ENCODE peak calls at places on chromosome 21, in seven cellular contexts. S is stomach, V is tibial nerve, H is HCT116, R is body of pancreas, O is heart left ventricle, X is IMR-90. J is an unnamed sample. For H3K4me1, the result is how much of the 10 kb centered on the place peaks cover.

GRCh38 chr21:27134513-27134912 is 167.6 kb upstream of the ADAMTS5 start:
- DNase-seq in V (no peak), X (peak), H (no peak), O (no peak), S (no peak), R (no peak), J (no peak)

GRCh38 chr21:35575280-35575915 is 484.9 kb downstream of the SETD4 start:
- DNase-seq in X (peak), H (no peak), V (no peak), S (no peak), R (no peak), O (no peak), J (no peak)

GRCh38 chr21:14096577-14096976 is 114.2 kb downstream of the LIPI start:
- DNase-seq in R (no peak), V (no peak), X (no peak), H (no peak), O (no peak), S (no peak), J (no peak)

GRCh38 chr21:14482165-14482564 is 64.0 kb downstream of the SAMSN1 start:
- DNase-seq in X (no peak), H (no peak), S (no peak), O (peak), V (no peak), R (no peak), J (no peak)

GRCh38 chr21:20315044-20315443 is 683.2 kb upstream of the NCAM2 start:
- DNase-seq in V (no peak), H (no peak), X (no peak), S (no peak), R (no peak), O (no peak), J (no peak)

GRCh38 chr21:40531016-40531415 is 315.9 kb downstream of the DSCAM start:
- DNase-seq in X (no peak), H (no peak), V (no peak), S (no peak), R (no peak), O (no peak), J (no peak)

GRCh38 chr21:20292280-20292679 is 705.9 kb upstream of the NCAM2 start:
- DNase-seq in R (no peak), S (no peak), H (no peak), V (no peak), X (no peak), O (no peak), J (no peak)

GRCh38 chr21:34580181-34580700 is 34.7 kb downstream of the RCAN1 start:
- DNase-seq in H (no peak), V (no peak), O (peak), X (no peak), S (peak), R (peak), J (no peak)

GRCh38 chr21:27300770-27301169 is 333.9 kb upstream of the ADAMTS5 start:
- DNase-seq in R (no peak), S (no peak), H (no peak), V (no peak), O (no peak), X (peak), J (no peak)

GRCh38 chr21:14072761-14073535 is 137.8 kb downstream of the LIPI start:
- DNase-seq in R (peak), S (no peak), V (no peak), X (no peak), O (no peak), H (no peak), J (no peak)

GRCh38 chr21:42061866-42062542 is 9.1 kb upstream of the UMODL1 start:
- DNase-seq in V (no peak), S (no peak), H (no peak), X (no peak), R (no peak), O (no peak), J (no peak)

GRCh38 chr21:43273708-43274021 is 104.9 kb downstream of the CRYAA start:
- DNase-seq in R (no peak), O (no peak), V (no peak), H (no peak), X (no peak), S (no peak), J (peak)

GRCh38 chr21:35375115-35375514 is 326.0 kb upstream of the RUNX1 start:
- DNase-seq in H (no peak), S (no peak), V (no peak), O (no peak), X (peak), R (no peak), J (no peak)

GRCh38 chr21:42171091-42172053 is 47.6 kb upstream of the ABCG1 start:
- DNase-seq in V (no peak), S (peak), O (peak), H (peak), R (no peak), X (no peak), J (no peak)

GRCh38 chr21:43827015-43827611 is 37.7 kb downstream of the RRP1 start:
- DNase-seq in V (no peak), S (no peak), H (peak), O (no peak), X (peak), R (no peak), J (peak)

GRCh38 chr21:27329255-27329851 is 362.5 kb upstream of the ADAMTS5 start:
- DNase-seq in O (no peak), X (peak), S (no peak), R (no peak), V (no peak), H (no peak), J (no peak)

GRCh38 chr21:40631201-40631600 is 215.8 kb downstream of the DSCAM start:
- DNase-seq in O (no peak), H (no peak), X (no peak), V (no peak), S (no peak), R (no peak), J (no peak)

GRCh38 chr21:19400223-19400770 is 996.7 kb upstream of the TMPRSS15 start:
- DNase-seq in X (no peak), H (no peak), S (no peak), V (no peak), R (no peak), O (no peak), J (no peak)

GRCh38 chr21:41940431-41940830 is 13.4 kb downstream of the C2CD2 start:
- DNase-seq in S (no peak), V (no peak), H (no peak), O (no peak), X (no peak), R (no peak), J (no peak)

GRCh38 chr21:26966360-26966977 is 419 bp downstream of the ADAMTS5 start:
- DNase-seq in R (peak), V (no peak), O (no peak), X (peak), S (no peak), H (no peak), J (no peak)

GRCh38 chr21:36175771-36176565 is 19.3 kb downstream of the DOP1B start:
- DNase-seq in V (no peak), S (no peak), X (no peak), R (no peak), H (no peak), O (no peak), J (no peak)

GRCh38 chr21:37072988-37073416 is at the start of the genes PIGP and TTC3:
- DNase-seq in R (peak), V (peak), O (peak), S (peak), H (peak), X (peak), J (peak)

GRCh38 chr21:16891821-16892220 is 621.0 kb upstream of the CXADR start:
- DNase-seq in X (peak), V (no peak), O (no peak), R (no peak), S (no peak), H (no peak), J (no peak)

GRCh38 chr21:34807881-34808568 is 139.2 kb downstream of the CLIC6 start:
- DNase-seq in S (peak), R (no peak), O (no peak), H (peak), X (peak), V (no peak), J (no peak)

GRCh38 chr21:27804515-27804914 is 837.6 kb upstream of the ADAMTS5 start:
- DNase-seq in R (no peak), O (peak), V (no peak), X (no peak), H (no peak), S (no peak), J (no peak)

GRCh38 chr21:28142692-28143091 is 850.0 kb downstream of the LTN1 start:
- DNase-seq in R (no peak), V (no peak), H (no peak), O (no peak), X (peak), S (no peak), J (no peak)

GRCh38 chr21:41321908-41322495 is 5.4 kb downstream of the FAM3B start:
- DNase-seq in V (no peak), S (peak), O (no peak), X (no peak), H (no peak), R (peak), J (no peak)

GRCh38 chr21:15134711-15135110 is 69.9 kb upstream of the NRIP1 start:
- DNase-seq in H (no peak), X (no peak), O (no peak), S (peak), V (no peak), R (no peak), J (no peak)

GRCh38 chr21:15221799-15222386 is 157.1 kb upstream of the NRIP1 start:
- DNase-seq in R (no peak), S (no peak), H (peak), V (no peak), O (peak), X (peak), J (peak)

GRCh38 chr21:18335651-18336050 is 67.9 kb downstream of the TMPRSS15 start:
- DNase-seq in O (no peak), X (no peak), H (no peak), S (no peak), V (no peak), R (no peak), J (no peak)
- H3K4me3 ChIP-seq in O (no peak), X (no peak), H (no peak), S (no peak), V (no peak), R (no peak), J (no peak)

DNA sequence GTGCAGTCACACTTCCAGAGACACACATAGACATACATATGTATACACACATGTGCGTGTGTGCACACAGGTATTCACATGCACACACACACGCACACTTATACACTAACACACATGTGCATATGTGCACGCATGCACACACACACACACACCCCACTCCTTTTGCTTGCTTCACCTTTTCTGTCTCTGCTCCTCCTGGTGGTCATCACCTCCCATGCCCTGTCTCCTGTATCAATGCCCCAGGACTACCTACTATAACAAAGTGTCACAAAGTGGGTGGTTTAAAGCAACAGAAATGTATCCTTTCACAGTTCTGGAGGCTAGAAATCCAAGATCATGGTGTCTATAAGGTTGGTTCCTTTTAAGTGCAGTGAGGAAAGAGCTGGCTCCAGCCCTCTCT is 27.4 kb downstream of the ETS2 start:
- DNase-seq in R (no peak), O (no peak), H (no peak), X (no peak), V (no peak), S (no peak), J (no peak)
- TF ChIP-seq POLR2A in R (no peak), O (no peak), H (no peak), X (no peak), V (no peak), S (no peak), J (no peak)

GRCh38 chr21:44868707-44869106 is 4.8 kb downstream of the PTTG1IP start:
- DNase-seq in H (no peak), V (no peak), O (no peak), X (no peak), S (no peak), R (no peak), J (peak)
- H3K4me1 ChIP-seq in H (under half), V (under half), O (half or more), X (under half), S (half or more), R (under half), J (under half)

GRCh38 chr21:45549670-45550463 is 7.6 kb upstream of the SLC19A1 start:
- DNase-seq in S (no peak), X (no peak), V (no peak), O (no peak), H (no peak), R (no peak), J (peak)
- H3K4me3 ChIP-seq in S (no peak), X (no peak), V (no peak), O (no peak), H (no peak), R (no peak), J (no peak)

GRCh38 chr21:45295576-45296365 is 8.1 kb upstream of the POFUT2 start:
- DNase-seq in V (peak), X (peak), R (peak), S (peak), H (no peak), O (peak), J (no peak)

GRCh38 chr21:45293726-45294401 is 6.2 kb upstream of the POFUT2 start:
- DNase-seq in S (peak), R (peak), V (peak), O (no peak), X (no peak), H (no peak), J (no peak)

GRCh38 chr21:45293214-45293725 is 5.6 kb upstream of the POFUT2 start:
- DNase-seq in R (peak), V (peak), X (no peak), S (peak), O (peak), H (no peak), J (no peak)

GRCh38 chr21:45296638-45297037 is 8.9 kb upstream of the POFUT2 start:
- DNase-seq in S (no peak), X (no peak), V (no peak), H (no peak), O (no peak), R (no peak), J (no peak)

GRCh38 chr21:45294509-45295291 is 7.0 kb upstream of the POFUT2 start:
- DNase-seq in V (peak), S (peak), O (peak), R (peak), X (peak), H (no peak), J (peak)
- TF ChIP-seq POLR2A in V (peak), S (no peak), O (peak), R (no peak), X (peak), H (no peak), J (no peak)

GRCh38 chr21:38486705-38487104 is 11.6 kb downstream of the ERG start:
- DNase-seq in H (no peak), X (no peak), V (no peak), O (no peak), R (no peak), S (no peak), J (no peak)
- H3K4me1 ChIP-seq in H (under half), X (under half), V (under half), O (half or more), R (under half), S (under half), J (under half)

GRCh38 chr21:33270986-33271385 is 4.8 kb downstream of the IL10RB start:
- DNase-seq in S (no peak), R (no peak), X (no peak), V (no peak), H (no peak), O (no peak), J (no peak)
- H3K4me3 ChIP-seq in S (no peak), R (no peak), X (no peak), V (no peak), H (no peak), O (no peak), J (no peak)

GRCh38 chr21:29298348-29299045 is at the start of gene BACH1:
- DNase-seq in H (peak), S (peak), V (peak), X (peak), O (peak), R (peak), J (peak)
- TF ChIP-seq POLR2A in H (peak), S (no peak), V (peak), X (peak), O (peak), R (peak), J (peak)

GRCh38 chr21:31505975-31506374 is 153.5 kb upstream of the SOD1 start:
- DNase-seq in X (no peak), O (no peak), V (no peak), R (no peak), H (no peak), S (no peak), J (no peak)
- H3K4me1 ChIP-seq in X (under half), O (under half), V (under half), R (under half), H (under half), S (under half), J (under half)